ENCODE peak calls at places on chromosomes 13 and 19, in nine cellular contexts. P is stimulated activated CD4-positive, alpha-beta T cell treated with anti-CD3 and anti-CD28 coated beads, Interleukin-2, amount 100 ng/mL, for 48 hours; U is neuronal stem cell; R is MV-4-11; L is stomach; Q is LNCaP clone FGC; C is NCI-H524 treated with DMSO at 0.1 percent for 48 hours; G is stimulated activated CD8-positive, alpha-beta memory T cell treated with anti-CD3 and anti-CD28 coated beads, Interleukin-12 subunit alpha, Interleukin-12 subunit beta, amount 100 ng/mL, for 4 hours; A is activated CD4-positive, alpha-beta memory T cell treated with anti-CD3 and anti-CD28 coated beads for 36 hours. E is an unnamed sample.

GRCh38 chr13:107441279-107441678 is 774.1 kb downstream of the LIG4 start:
- DNase-seq in P (no peak), U (no peak), R (no peak), L (no peak), Q (no peak), C (no peak), G (no peak), A (no peak), E (no peak)

GRCh38 chr13:68056816-68057710 is 826.9 kb upstream of the PCDH9 start:
- DNase-seq in P (no peak), U (no peak), R (no peak), L (no peak), Q (no peak), C (no peak), G (no peak), A (no peak), E (no peak)

GRCh38 chr13:46735425-46735824 is 61.5 kb downstream of the ESD start:
- DNase-seq in P (no peak), U (no peak), R (no peak), L (no peak), Q (no peak), C (no peak), G (no peak), A (no peak), E (no peak)

GRCh38 chr13:113997845-113998751 is 24.2 kb upstream of the C13orf46 start:
- DNase-seq in P (no peak), U (no peak), R (no peak), L (peak), Q (no peak), C (no peak), G (no peak), A (no peak), E (no peak)

GRCh38 chr13:28540612-28541011 is 45.7 kb upstream of the FLT1 start:
- DNase-seq in P (no peak), U (no peak), R (no peak), L (no peak), Q (no peak), C (no peak), G (no peak), A (peak), E (no peak)

GRCh38 chr19:49106648-49107135 is 7.5 kb upstream of the LIN7B start:
- DNase-seq in P (peak), U (peak), R (peak), L (peak), Q (no peak), C (no peak), G (no peak), A (peak), E (no peak)

GRCh38 chr19:51686171-51686570 is 7.0 kb upstream of the SPACA6 start:
- DNase-seq in P (no peak), U (no peak), R (no peak), L (no peak), Q (no peak), C (no peak), G (no peak), A (no peak), E (no peak)

GRCh38 chr13:80341771-80342271 is 895 bp upstream of the SPRY2 start:
- DNase-seq in P (no peak), U (peak), R (no peak), L (no peak), Q (no peak), C (peak), G (no peak), A (no peak), E (no peak)

GRCh38 chr19:55626350-55626749 is 2.0 kb upstream of the ZNF784 start:
- DNase-seq in P (no peak), U (no peak), R (no peak), L (no peak), Q (no peak), C (no peak), G (no peak), A (peak), E (no peak)

GRCh38 chr13:48586591-48587103 is 53.8 kb upstream of the RCBTB2 start:
- DNase-seq in P (no peak), U (no peak), R (peak), L (peak), Q (no peak), C (no peak), G (no peak), A (no peak), E (no peak)

GRCh38 chr13:110266983-110267382 is 40.0 kb downstream of the COL4A1 start:
- DNase-seq in P (no peak), U (peak), R (no peak), L (no peak), Q (no peak), C (no peak), G (no peak), A (no peak), E (no peak)

GRCh38 chr13:99053636-99054233 is 75.9 kb upstream of the DOCK9 start:
- DNase-seq in P (no peak), U (no peak), R (no peak), L (no peak), Q (no peak), C (peak), G (no peak), A (no peak), E (no peak)

GRCh38 chr19:33819875-33820781 is 23.5 kb downstream of the KCTD15 start:
- DNase-seq in P (peak), U (peak), R (peak), L (peak), Q (no peak), C (no peak), G (peak), A (peak), E (peak)

GRCh38 chr13:51590966-51591627 is 6.8 kb downstream of the WDFY2 start:
- DNase-seq in P (no peak), U (no peak), R (peak), L (peak), Q (peak), C (peak), G (no peak), A (no peak), E (no peak)

GRCh38 chr19:38862321-38863059 is 12.7 kb upstream of the HNRNPL start:
- DNase-seq in P (no peak), U (no peak), R (peak), L (no peak), Q (peak), C (peak), G (no peak), A (no peak), E (no peak)

GRCh38 chr19:21947775-21948174 is 63.0 kb downstream of the ZNF208 start:
- DNase-seq in P (no peak), U (peak), R (no peak), L (no peak), Q (no peak), C (no peak), G (no peak), A (no peak), E (no peak)

GRCh38 chr19:40596608-40597328 is 4.4 kb upstream of the LTBP4 start:
- DNase-seq in P (no peak), U (no peak), R (no peak), L (peak), Q (no peak), C (peak), G (no peak), A (peak), E (no peak)

GRCh38 chr13:79398915-79399314 is 7.1 kb downstream of the RBM26 start:
- DNase-seq in P (no peak), U (no peak), R (no peak), L (no peak), Q (no peak), C (no peak), G (no peak), A (peak), E (no peak)

GRCh38 chr19:18173054-18173571 is 500 bp upstream of the IFI30 start:
- DNase-seq in P (no peak), U (no peak), R (peak), L (no peak), Q (no peak), C (no peak), G (no peak), A (no peak), E (no peak)

GRCh38 chr13:56110751-56111150 is 1030.0 kb upstream of the PRR20A start:
- DNase-seq in P (no peak), U (no peak), R (no peak), L (no peak), Q (peak), C (no peak), G (no peak), A (no peak), E (no peak)

GRCh38 chr19:50794074-50794777 is 4.0 kb downstream of the ACP4 start:
- DNase-seq in P (no peak), U (no peak), R (peak), L (no peak), Q (peak), C (peak), G (no peak), A (peak), E (no peak)

GRCh38 chr19:18460313-18460712 is 22.4 kb upstream of the ISYNA1 start:
- DNase-seq in P (no peak), U (no peak), R (no peak), L (peak), Q (no peak), C (no peak), G (no peak), A (no peak), E (peak)

GRCh38 chr13:73000027-73000674 is 58.7 kb upstream of the KLF5 start:
- DNase-seq in P (no peak), U (no peak), R (peak), L (no peak), Q (no peak), C (no peak), G (no peak), A (no peak), E (no peak)

GRCh38 chr19:18097217-18097992 is at the start of gene MAST3:
- DNase-seq in P (peak), U (peak), R (peak), L (peak), Q (peak), C (no peak), G (peak), A (peak), E (peak)

GRCh38 chr13:98571955-98572662 is 4.8 kb downstream of the STK24 start:
- DNase-seq in P (no peak), U (no peak), R (no peak), L (no peak), Q (no peak), C (peak), G (no peak), A (peak), E (no peak)

GRCh38 chr19:13156968-13157882 is 7.0 kb downstream of the IER2 start:
- DNase-seq in P (no peak), U (no peak), R (peak), L (no peak), Q (no peak), C (no peak), G (no peak), A (peak), E (no peak)

GRCh38 chr19:21472507-21472906 is 32.9 kb upstream of the ZNF429 start:
- DNase-seq in P (no peak), U (no peak), R (no peak), L (no peak), Q (no peak), C (no peak), G (no peak), A (no peak), E (no peak)

GRCh38 chr13:31885994-31886393 is 145.6 kb upstream of the FRY start:
- DNase-seq in P (no peak), U (no peak), R (no peak), L (no peak), Q (peak), C (peak), G (no peak), A (no peak), E (no peak)

GRCh38 chr13:84645196-84646071 is 763.2 kb upstream of the SLITRK1 start:
- DNase-seq in P (no peak), U (no peak), R (peak), L (no peak), Q (no peak), C (no peak), G (no peak), A (no peak), E (no peak)

GRCh38 chr13:46629811-46630413 is 76.9 kb downstream of the LRCH1 start:
- DNase-seq in P (no peak), U (no peak), R (no peak), L (no peak), Q (no peak), C (peak), G (no peak), A (no peak), E (no peak)

GRCh38 chr19:48596679-48597465 is 9.7 kb upstream of the SPACA4 start:
- DNase-seq in P (no peak), U (no peak), R (peak), L (no peak), Q (no peak), C (no peak), G (no peak), A (peak), E (no peak)

GRCh38 chr19:17097593-17098126 is 22.1 kb downstream of the MYO9B start:
- DNase-seq in P (no peak), U (no peak), R (peak), L (no peak), Q (no peak), C (no peak), G (no peak), A (no peak), E (no peak)

GRCh38 chr13:40629678-40630384 is 36.6 kb downstream of the FOXO1 start:
- DNase-seq in P (no peak), U (no peak), R (peak), L (no peak), Q (no peak), C (no peak), G (no peak), A (no peak), E (no peak)

GRCh38 chr19:46295401-46296308 is 1.2 kb upstream of the HIF3A start:
- DNase-seq in P (no peak), U (no peak), R (no peak), L (no peak), Q (no peak), C (peak), G (no peak), A (no peak), E (no peak)

E was measured in mesenteric fat pad.